ENCODE peak calls at places on chromosomes 5 and 9, in five cellular contexts. M is AG10803, X is GM12878, Y is mucosa of descending colon, L is MM.1S. H is an unnamed sample.

GRCh38 chr5:127101533-127101932 is 28.2 kb upstream of the C5orf63 start:
- DNase-seq in L (no peak), M (no peak), X (no peak), Y (no peak), H (no peak)

GRCh38 chr5:6633469-6634326 is 458 bp downstream of the SRD5A1 start:
- DNase-seq in L (no peak), X (no peak), Y (no peak), M (no peak), H (peak)

GRCh38 chr9:127796225-127796813 is 6.4 kb upstream of the FPGS start:
- DNase-seq in X (no peak), L (peak), M (peak), Y (no peak), H (peak)

GRCh38 chr5:155147222-155147621 is 133.7 kb downstream of the KIF4B start:
- DNase-seq in L (no peak), Y (no peak), M (peak), X (no peak), H (peak)

GRCh38 chr9:76297721-76298239 is 96.4 kb downstream of the RFK start:
- DNase-seq in L (no peak), M (peak), Y (no peak), X (no peak), H (no peak)

GRCh38 chr5:7517006-7517405 is 121.1 kb downstream of the ADCY2 start:
- DNase-seq in X (no peak), Y (no peak), M (no peak), L (no peak), H (no peak)

GRCh38 chr5:111512026-111512405 is 319 bp downstream of the STARD4 start:
- DNase-seq in X (no peak), Y (no peak), L (peak), M (no peak), H (peak)

GRCh38 chr5:132827943-132828673 is 2.3 kb downstream of the SHROOM1 start:
- DNase-seq in Y (no peak), L (no peak), M (no peak), X (no peak), H (no peak)

GRCh38 chr9:137273095-137273490 is 4.4 kb upstream of the TOR4A start:
- DNase-seq in L (no peak), M (no peak), Y (peak), X (no peak), H (no peak)

GRCh38 chr5:172713113-172713808 is 57.7 kb downstream of the DUSP1 start:
- DNase-seq in X (no peak), M (no peak), Y (peak), L (peak), H (peak)

GRCh38 chr5:127056896-127057295 is 16.4 kb downstream of the C5orf63 start:
- DNase-seq in M (no peak), X (no peak), Y (no peak), L (no peak), H (no peak)

GRCh38 chr9:134626576-134627416 is 14.8 kb upstream of the COL5A1 start:
- DNase-seq in M (peak), Y (no peak), L (no peak), X (no peak), H (peak)

GRCh38 chr5:72209515-72210115 is 102.3 kb downstream of the MAP1B start:
- DNase-seq in Y (no peak), M (peak), X (no peak), L (no peak), H (peak)

GRCh38 chr9:80899208-80899607 is 790.1 kb downstream of the TLE1 start:
- DNase-seq in Y (no peak), L (no peak), X (no peak), M (no peak), H (peak)

GRCh38 chr9:92723299-92723625 is 41.4 kb downstream of the BICD2 start:
- DNase-seq in M (peak), Y (no peak), L (no peak), X (no peak), H (peak)

GRCh38 chr9:114409103-114409780 is 21.5 kb upstream of the AKNA start:
- DNase-seq in L (no peak), M (peak), Y (no peak), X (no peak), H (peak)

GRCh38 chr5:95954716-95955115 is 6.9 kb downstream of the ELL2 start:
- DNase-seq in Y (no peak), L (no peak), M (no peak), X (no peak), H (no peak)

GRCh38 chr5:149937610-149938009 is 7.0 kb downstream of the PDE6A start:
- DNase-seq in Y (no peak), M (no peak), X (no peak), L (no peak), H (peak)

GRCh38 chr5:3605298-3606010 is 9.8 kb downstream of the IRX1 start:
- DNase-seq in M (no peak), L (no peak), Y (no peak), X (no peak), H (no peak)

GRCh38 chr9:110933350-110934001 is 104.8 kb downstream of the LPAR1 start:
- DNase-seq in X (peak), M (peak), Y (no peak), L (peak), H (no peak)

GRCh38 chr9:70120834-70121510 is 77.3 kb downstream of the MAMDC2 start:
- DNase-seq in Y (peak), M (peak), X (no peak), L (no peak), H (peak)

GRCh38 chr5:133439859-133440258 is 172.5 kb downstream of the FSTL4 start:
- DNase-seq in L (no peak), Y (no peak), M (no peak), X (no peak), H (no peak)

GRCh38 chr9:68832853-68833518 is 127.9 kb downstream of the PIP5K1B start:
- DNase-seq in M (no peak), X (no peak), L (no peak), Y (no peak), H (no peak)

GRCh38 chr5:154202379-154203260 is 12.1 kb downstream of the GALNT10 start:
- DNase-seq in X (no peak), M (no peak), Y (peak), L (peak), H (no peak)

GRCh38 chr5:30239331-30240022 is 954.0 kb upstream of the CDH6 start:
- DNase-seq in M (no peak), L (no peak), X (no peak), Y (no peak), H (no peak)

GRCh38 chr5:158769702-158770101 is 330.0 kb downstream of the EBF1 start:
- DNase-seq in Y (no peak), X (no peak), M (peak), L (no peak), H (no peak)

GRCh38 chr9:92706218-92706940 is 36.4 kb upstream of the IPPK start:
- DNase-seq in L (peak), M (peak), X (no peak), Y (no peak), H (peak)

DNA sequence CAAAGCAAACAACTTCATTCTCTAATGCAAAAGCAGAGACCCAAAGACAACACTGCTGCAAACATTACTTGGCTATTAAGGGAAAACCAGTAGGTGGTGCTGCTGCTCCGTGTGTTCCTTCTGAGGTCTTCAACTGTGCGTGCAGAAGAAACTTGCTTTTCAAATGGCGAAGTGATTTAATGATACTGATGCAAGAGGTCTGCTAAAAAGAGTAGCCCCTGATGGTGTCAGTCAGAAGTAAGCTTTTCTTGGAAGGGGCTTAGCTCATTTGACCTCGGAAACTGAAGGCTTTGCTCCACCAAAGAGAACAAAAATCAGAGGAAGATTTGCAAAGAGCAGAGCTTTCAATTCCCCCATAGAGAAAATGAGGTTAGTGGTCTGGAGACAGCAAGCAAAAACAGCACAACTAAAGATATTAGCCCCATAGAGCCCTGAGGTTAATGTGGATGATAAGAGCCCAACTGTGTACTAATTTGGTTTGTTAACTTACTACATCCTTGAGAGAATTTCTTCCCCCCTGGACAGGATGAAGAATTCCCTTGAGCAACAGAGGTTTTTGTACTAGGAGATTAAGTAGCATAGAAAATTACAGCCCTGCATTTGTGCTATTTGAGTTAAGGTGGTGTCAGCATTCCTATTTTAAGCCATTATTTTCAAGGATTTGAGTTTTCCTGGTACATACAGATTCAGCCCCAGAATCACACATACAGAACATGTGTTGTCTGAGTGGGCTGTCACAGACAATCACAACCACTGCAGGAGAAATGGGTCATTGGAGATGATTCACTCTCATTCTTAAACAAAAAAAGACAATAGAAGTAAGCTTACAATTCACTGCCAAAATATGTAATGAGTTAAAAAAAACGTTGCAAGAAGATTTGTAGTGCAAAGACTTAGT is 153.2 kb upstream of the C9orf72 start:
- DNase-seq in X (peak), L (peak), M (peak), Y (peak), H (peak)
- TF ChIP-seq CTCF in X (peak), L (peak), M (peak), Y (peak), H (peak)

DNA sequence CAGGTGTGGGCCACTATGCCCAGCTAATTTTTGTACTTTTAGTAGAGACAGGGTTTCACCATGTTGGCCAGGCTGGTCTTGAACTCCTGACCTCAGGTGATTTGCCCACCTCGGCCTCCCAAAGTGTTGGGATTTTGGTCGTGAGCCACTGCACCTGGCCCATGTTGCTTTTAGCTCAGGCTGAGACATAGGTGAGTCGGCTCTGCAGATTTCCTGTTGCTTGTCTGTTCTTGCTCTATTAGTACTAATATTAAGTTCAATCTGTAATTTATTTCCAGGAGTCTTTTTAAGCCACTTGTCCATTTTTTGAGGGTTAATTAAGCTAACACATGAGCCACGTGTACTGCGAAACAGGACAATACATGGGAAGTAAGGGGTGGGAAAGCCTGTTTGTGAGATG is 21.4 kb upstream of the BASP1 start:
- DNase-seq in L (no peak), X (no peak), Y (no peak), M (no peak), H (no peak)
- TF ChIP-seq CTCF in L (no peak), X (no peak), Y (no peak), M (no peak), H (no peak)

DNA sequence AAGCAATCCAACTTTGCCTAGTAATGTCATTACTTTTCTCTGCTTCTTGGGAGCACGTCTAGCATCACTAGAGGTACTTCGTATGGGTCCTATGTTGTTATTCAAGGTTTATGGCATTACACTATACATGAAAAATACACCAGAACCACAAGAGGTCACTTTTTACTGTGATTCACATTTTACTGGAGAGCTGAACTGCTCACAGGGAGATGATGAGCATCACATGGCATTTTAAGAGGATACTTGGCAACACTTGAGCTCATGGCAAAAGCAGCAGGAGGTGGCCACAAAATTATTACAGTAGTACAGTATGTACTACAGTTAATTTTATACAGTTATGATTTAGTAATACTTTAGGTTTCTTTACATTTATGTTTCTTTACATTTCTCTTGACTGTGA is 223.4 kb downstream of the PARP8 start:
- DNase-seq in X (no peak), M (no peak), L (no peak), Y (no peak), H (no peak)
- TF ChIP-seq CTCF in X (no peak), M (no peak), L (no peak), Y (no peak), H (no peak)

GRCh38 chr5:160649304-160649703 is 202.7 kb downstream of the ATP10B start:
- DNase-seq in X (no peak), Y (no peak), M (no peak), L (peak), H (peak)
- TF ChIP-seq CTCF in X (peak), Y (no peak), M (peak), L (peak), H (peak)

GRCh38 chr9:18826248-18826647 is 206.8 kb downstream of the SAXO1 start:
- DNase-seq in M (no peak), L (no peak), X (no peak), Y (no peak), H (no peak)
- TF ChIP-seq CTCF in M (no peak), L (no peak), X (no peak), Y (no peak), H (no peak)

GRCh38 chr5:60493372-60493771 is 206.6 kb downstream of the DEPDC1B start:
- DNase-seq in M (no peak), Y (no peak), L (no peak), X (no peak), H (no peak)
- TF ChIP-seq CTCF in M (no peak), Y (no peak), L (no peak), X (no peak), H (no peak)

DNA sequence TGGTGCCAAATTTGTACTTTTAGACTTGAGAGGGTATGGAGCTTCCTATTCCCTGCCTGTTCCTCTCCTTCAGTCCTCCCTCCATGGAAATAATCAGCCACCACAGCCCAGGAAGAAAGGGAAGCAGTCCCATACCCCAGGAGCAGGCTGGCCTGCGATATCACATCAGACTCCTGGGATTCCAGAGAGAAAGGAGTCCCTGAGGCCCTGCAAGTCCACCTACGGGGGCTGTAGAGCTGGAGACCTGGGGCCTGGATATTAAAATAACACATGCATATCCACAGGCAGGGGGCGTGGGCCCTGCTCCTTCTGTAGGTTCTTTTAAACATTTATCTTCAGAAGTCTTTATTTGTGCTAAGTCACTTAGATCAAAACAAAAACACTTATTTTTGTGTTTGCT is 117.2 kb downstream of the TMEM174 start:
- DNase-seq in Y (no peak), L (no peak), M (no peak), X (no peak), H (no peak)
- TF ChIP-seq CTCF in Y (no peak), L (no peak), M (no peak), X (no peak), H (peak)

GRCh38 chr9:18477719-18478118 is 3.8 kb downstream of the ADAMTSL1 start:
- DNase-seq in X (no peak), Y (no peak), L (no peak), M (no peak), H (no peak)
- TF ChIP-seq CTCF in X (no peak), Y (no peak), L (no peak), M (peak), H (no peak)

DNA sequence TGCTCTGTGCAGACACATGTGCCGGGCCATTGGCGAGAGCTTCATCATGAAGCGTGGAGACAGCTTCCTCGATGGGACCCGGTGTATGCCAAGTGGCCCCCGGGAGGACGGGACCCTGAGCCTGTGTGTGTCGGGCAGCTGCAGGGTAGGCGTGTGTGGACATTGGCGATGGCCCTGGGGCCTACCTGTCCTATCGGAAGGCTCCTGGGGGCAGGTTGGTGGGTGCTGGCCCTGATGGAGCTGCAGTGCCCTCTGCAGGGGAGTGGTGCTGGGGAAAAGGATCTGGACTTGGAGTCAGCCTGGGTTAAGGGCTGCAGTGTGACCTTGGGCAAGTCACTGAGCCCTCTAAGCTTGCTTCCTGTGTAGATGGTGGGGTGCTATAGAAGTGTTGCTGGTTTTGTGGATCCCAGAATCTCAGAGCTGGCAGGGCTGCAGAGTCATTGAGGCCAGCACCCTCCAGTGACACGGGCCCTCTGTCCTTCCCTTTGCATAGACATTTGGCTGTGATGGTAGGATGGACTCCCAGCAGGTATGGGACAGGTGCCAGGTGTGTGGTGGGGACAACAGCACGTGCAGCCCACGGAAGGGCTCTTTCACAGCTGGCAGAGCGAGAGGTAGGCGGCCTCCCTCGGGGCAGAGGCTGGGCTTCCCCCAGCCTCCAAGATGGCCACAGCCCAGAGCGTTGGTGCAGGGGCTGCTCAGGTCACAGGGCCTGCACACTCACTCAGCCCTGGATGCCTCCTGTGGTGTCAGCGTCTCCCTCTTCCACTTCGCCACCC is 15.8 kb downstream of the ADAMTS13 start:
- DNase-seq in M (no peak), L (no peak), X (no peak), Y (no peak), H (peak)
- TF ChIP-seq CTCF in M (no peak), L (peak), X (peak), Y (no peak), H (peak)